ENCODE peak calls at places on chromosomes 1 and 21, in five cellular contexts. One of them, this sample, is unnamed. For H3K4me1, the result is how much of the 10 kb centered on the place peaks cover.

GRCh38 chr1:71210746-71211145 is 129.9 kb upstream of the ZRANB2 start:
- DNase-seq in tibial artery: no peak
- DNase-seq in heart left ventricle: no peak
- DNase-seq in lower lobe of right lung: no peak
- DNase-seq in CD8-positive, alpha-beta T cell: no peak
- DNase-seq in this sample: no peak

GRCh38 chr1:156879876-156880275 is 13.6 kb upstream of the PEAR1 start:
- DNase-seq in tibial artery: no peak
- DNase-seq in heart left ventricle: no peak
- DNase-seq in lower lobe of right lung: no peak
- DNase-seq in CD8-positive, alpha-beta T cell: no peak
- DNase-seq in this sample: no peak

GRCh38 chr1:98981917-98982513 is 22.6 kb downstream of the PLPPR5 start:
- DNase-seq in tibial artery: no peak
- DNase-seq in heart left ventricle: no peak
- DNase-seq in lower lobe of right lung: no peak
- DNase-seq in CD8-positive, alpha-beta T cell: no peak
- DNase-seq in this sample: no peak

GRCh38 chr21:30718239-30718909 is at the start of gene KRTAP21-3:
- DNase-seq in tibial artery: no peak
- DNase-seq in heart left ventricle: no peak
- DNase-seq in lower lobe of right lung: no peak
- DNase-seq in CD8-positive, alpha-beta T cell: no peak
- DNase-seq in this sample: no peak

GRCh38 chr1:74504125-74505065 is 8.0 kb downstream of the LRRC53 start:
- DNase-seq in tibial artery: no peak
- DNase-seq in heart left ventricle: peak
- DNase-seq in lower lobe of right lung: no peak
- DNase-seq in CD8-positive, alpha-beta T cell: peak
- DNase-seq in this sample: no peak

GRCh38 chr1:242554577-242554976 is 30.1 kb upstream of the PLD5 start:
- DNase-seq in tibial artery: no peak
- DNase-seq in heart left ventricle: no peak
- DNase-seq in lower lobe of right lung: no peak
- DNase-seq in CD8-positive, alpha-beta T cell: no peak
- DNase-seq in this sample: no peak

GRCh38 chr1:179750630-179751029 is 7.5 kb downstream of the FAM163A start:
- DNase-seq in tibial artery: no peak
- DNase-seq in heart left ventricle: no peak
- DNase-seq in lower lobe of right lung: no peak
- DNase-seq in CD8-positive, alpha-beta T cell: no peak
- DNase-seq in this sample: no peak

GRCh38 chr1:221777434-221778072 is 35.7 kb upstream of the DUSP10 start:
- DNase-seq in tibial artery: no peak
- DNase-seq in heart left ventricle: no peak
- DNase-seq in lower lobe of right lung: no peak
- DNase-seq in CD8-positive, alpha-beta T cell: peak
- DNase-seq in this sample: peak

GRCh38 chr1:55211456-55211855 is 3.7 kb downstream of the USP24 start:
- DNase-seq in tibial artery: no peak
- DNase-seq in heart left ventricle: no peak
- DNase-seq in lower lobe of right lung: no peak
- DNase-seq in CD8-positive, alpha-beta T cell: no peak
- DNase-seq in this sample: no peak

GRCh38 chr1:26998319-26999300 is 5.1 kb downstream of the TRNP1 start:
- DNase-seq in tibial artery: no peak
- DNase-seq in heart left ventricle: no peak
- DNase-seq in lower lobe of right lung: no peak
- DNase-seq in CD8-positive, alpha-beta T cell: no peak
- DNase-seq in this sample: no peak

GRCh38 chr1:79198841-79199240 is 192.3 kb upstream of the ADGRL4 start:
- DNase-seq in tibial artery: no peak
- DNase-seq in heart left ventricle: no peak
- DNase-seq in lower lobe of right lung: no peak
- DNase-seq in CD8-positive, alpha-beta T cell: no peak
- DNase-seq in this sample: no peak

GRCh38 chr1:975896-976683 is 5.8 kb downstream of the PERM1 start:
- DNase-seq in tibial artery: peak
- DNase-seq in heart left ventricle: no peak
- DNase-seq in lower lobe of right lung: peak
- DNase-seq in CD8-positive, alpha-beta T cell: peak
- DNase-seq in this sample: peak

GRCh38 chr1:107195476-107195875 is 54.6 kb downstream of the NTNG1 start:
- DNase-seq in tibial artery: no peak
- DNase-seq in heart left ventricle: no peak
- DNase-seq in lower lobe of right lung: no peak
- DNase-seq in CD8-positive, alpha-beta T cell: no peak
- DNase-seq in this sample: no peak

GRCh38 chr1:13582713-13583443 is 754 bp upstream of the PDPN start:
- DNase-seq in tibial artery: peak
- DNase-seq in heart left ventricle: no peak
- DNase-seq in lower lobe of right lung: no peak
- DNase-seq in CD8-positive, alpha-beta T cell: no peak
- DNase-seq in this sample: no peak

GRCh38 chr21:46366561-46366960 is 42.6 kb downstream of the PCNT start:
- DNase-seq in tibial artery: no peak
- DNase-seq in heart left ventricle: no peak
- DNase-seq in lower lobe of right lung: no peak
- DNase-seq in CD8-positive, alpha-beta T cell: no peak
- DNase-seq in this sample: no peak

GRCh38 chr1:15206418-15207030 is 40.5 kb upstream of the FHAD1 start:
- DNase-seq in tibial artery: no peak
- DNase-seq in heart left ventricle: no peak
- DNase-seq in lower lobe of right lung: no peak
- DNase-seq in CD8-positive, alpha-beta T cell: no peak
- DNase-seq in this sample: no peak

GRCh38 chr1:21237386-21238088 is 52.7 kb downstream of the ECE1 start:
- DNase-seq in tibial artery: no peak
- DNase-seq in heart left ventricle: peak
- DNase-seq in lower lobe of right lung: no peak
- DNase-seq in CD8-positive, alpha-beta T cell: no peak
- DNase-seq in this sample: no peak

GRCh38 chr1:218394416-218394815 is 49.3 kb downstream of the TGFB2 start:
- DNase-seq in tibial artery: no peak
- DNase-seq in heart left ventricle: no peak
- DNase-seq in lower lobe of right lung: no peak
- DNase-seq in CD8-positive, alpha-beta T cell: no peak
- DNase-seq in this sample: no peak

GRCh38 chr1:58818075-58818474 is 34.2 kb upstream of the JUN start:
- DNase-seq in tibial artery: no peak
- DNase-seq in heart left ventricle: no peak
- DNase-seq in lower lobe of right lung: no peak
- DNase-seq in CD8-positive, alpha-beta T cell: no peak
- DNase-seq in this sample: no peak

GRCh38 chr1:214337536-214337935 is 56.6 kb downstream of the SMYD2 start:
- DNase-seq in tibial artery: no peak
- DNase-seq in heart left ventricle: no peak
- DNase-seq in lower lobe of right lung: no peak
- DNase-seq in CD8-positive, alpha-beta T cell: no peak
- DNase-seq in this sample: no peak

GRCh38 chr1:72366473-72366872 is 84.1 kb upstream of the NEGR1 start:
- DNase-seq in tibial artery: no peak
- DNase-seq in heart left ventricle: no peak
- DNase-seq in lower lobe of right lung: no peak
- DNase-seq in CD8-positive, alpha-beta T cell: no peak
- DNase-seq in this sample: no peak

GRCh38 chr1:226239421-226239820 is 16.0 kb downstream of the MIXL1 start:
- DNase-seq in tibial artery: no peak
- DNase-seq in heart left ventricle: no peak
- DNase-seq in lower lobe of right lung: no peak
- DNase-seq in CD8-positive, alpha-beta T cell: no peak
- DNase-seq in this sample: no peak

GRCh38 chr1:34757386-34757785 is 2.2 kb upstream of the GJB4 start:
- DNase-seq in tibial artery: no peak
- DNase-seq in heart left ventricle: no peak
- DNase-seq in lower lobe of right lung: no peak
- DNase-seq in CD8-positive, alpha-beta T cell: no peak
- DNase-seq in this sample: no peak

GRCh38 chr1:117120774-117121588 is 568 bp downstream of the TRIM45 start:
- DNase-seq in tibial artery: no peak
- DNase-seq in heart left ventricle: no peak
- DNase-seq in lower lobe of right lung: no peak
- DNase-seq in CD8-positive, alpha-beta T cell: peak
- DNase-seq in this sample: peak

GRCh38 chr1:159867322-159868064 is 5.0 kb upstream of the VSIG8 start:
- DNase-seq in tibial artery: no peak
- DNase-seq in heart left ventricle: peak
- DNase-seq in lower lobe of right lung: peak
- DNase-seq in CD8-positive, alpha-beta T cell: no peak
- DNase-seq in this sample: peak

GRCh38 chr1:117535776-117536175 is 70.1 kb upstream of the TENT5C start:
- DNase-seq in tibial artery: no peak
- DNase-seq in heart left ventricle: no peak
- DNase-seq in lower lobe of right lung: no peak
- DNase-seq in CD8-positive, alpha-beta T cell: no peak
- DNase-seq in this sample: no peak

GRCh38 chr21:40759061-40759460 is 87.9 kb downstream of the DSCAM start:
- DNase-seq in tibial artery: no peak
- DNase-seq in heart left ventricle: no peak
- DNase-seq in lower lobe of right lung: no peak
- DNase-seq in CD8-positive, alpha-beta T cell: no peak
- DNase-seq in this sample: no peak

DNA sequence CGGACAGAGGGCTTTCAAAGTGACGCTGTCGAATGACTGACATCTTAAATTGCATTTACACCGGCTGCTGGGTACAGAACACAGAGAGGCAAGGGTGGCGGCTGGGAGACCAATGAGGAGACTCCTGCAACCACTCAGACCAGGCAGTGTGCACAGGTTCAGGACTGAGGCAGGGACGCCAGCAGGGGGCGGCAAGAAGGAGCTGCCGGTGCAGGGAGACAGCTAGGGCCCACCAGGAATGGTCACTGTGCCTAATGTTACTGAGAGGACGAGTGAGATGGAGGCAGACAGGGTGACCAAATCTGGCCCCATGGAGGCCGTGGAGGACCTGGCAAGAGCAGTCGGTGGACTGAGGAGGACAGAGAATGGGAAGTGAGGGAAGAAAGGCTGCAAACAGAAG is 23.5 kb downstream of the GLIS1 start:
- DNase-seq in tibial artery: no peak
- DNase-seq in heart left ventricle: no peak
- DNase-seq in lower lobe of right lung: no peak
- DNase-seq in CD8-positive, alpha-beta T cell: no peak
- DNase-seq in this sample: no peak
- TF ChIP-seq CTCF in tibial artery: no peak
- TF ChIP-seq CTCF in heart left ventricle: peak
- TF ChIP-seq CTCF in lower lobe of right lung: no peak
- TF ChIP-seq CTCF in CD8-positive, alpha-beta T cell: no peak
- TF ChIP-seq CTCF in this sample: no peak

GRCh38 chr1:211335507-211336157 is 9.0 kb downstream of the TRAF5 start:
- DNase-seq in tibial artery: no peak
- DNase-seq in heart left ventricle: no peak
- DNase-seq in lower lobe of right lung: no peak
- DNase-seq in CD8-positive, alpha-beta T cell: peak
- DNase-seq in this sample: peak

GRCh38 chr1:211334986-211335385 is 8.4 kb downstream of the TRAF5 start:
- DNase-seq in tibial artery: no peak
- DNase-seq in heart left ventricle: no peak
- DNase-seq in lower lobe of right lung: no peak
- DNase-seq in CD8-positive, alpha-beta T cell: no peak
- DNase-seq in this sample: no peak

GRCh38 chr1:211332839-211333238 is 6.2 kb downstream of the TRAF5 start:
- DNase-seq in tibial artery: no peak
- DNase-seq in heart left ventricle: no peak
- DNase-seq in lower lobe of right lung: no peak
- DNase-seq in CD8-positive, alpha-beta T cell: no peak
- DNase-seq in this sample: no peak

GRCh38 chr1:211332036-211332616 is 5.5 kb downstream of the TRAF5 start:
- DNase-seq in tibial artery: no peak
- DNase-seq in heart left ventricle: no peak
- DNase-seq in lower lobe of right lung: no peak
- DNase-seq in CD8-positive, alpha-beta T cell: no peak
- DNase-seq in this sample: no peak

DNA sequence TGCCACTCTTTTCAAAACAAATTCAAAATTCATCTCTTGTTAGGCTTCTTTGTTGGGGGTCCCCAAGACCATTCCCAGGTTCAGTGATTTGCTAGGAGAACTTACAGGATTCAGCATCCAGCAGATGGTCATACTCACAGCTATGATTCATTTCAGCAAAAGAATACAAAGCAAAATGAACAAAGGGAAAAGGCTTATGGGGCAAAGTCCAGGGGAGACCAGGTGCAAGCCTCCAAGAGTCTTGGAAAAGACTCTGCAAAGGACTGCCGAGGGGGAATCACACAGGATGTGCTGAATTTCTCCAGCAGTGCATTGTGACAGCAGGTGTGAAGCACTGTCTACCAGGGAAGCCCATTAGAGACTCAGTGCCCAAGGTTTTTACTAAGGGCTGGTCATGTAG is 7.3 kb downstream of the TRAF5 start:
- DNase-seq in tibial artery: no peak
- DNase-seq in heart left ventricle: no peak
- DNase-seq in lower lobe of right lung: no peak
- DNase-seq in CD8-positive, alpha-beta T cell: no peak
- DNase-seq in this sample: no peak
- H3K4me3 ChIP-seq in tibial artery: no peak
- H3K4me3 ChIP-seq in heart left ventricle: no peak
- H3K4me3 ChIP-seq in lower lobe of right lung: no peak
- H3K4me3 ChIP-seq in CD8-positive, alpha-beta T cell: no peak
- H3K4me3 ChIP-seq in this sample: no peak

DNA sequence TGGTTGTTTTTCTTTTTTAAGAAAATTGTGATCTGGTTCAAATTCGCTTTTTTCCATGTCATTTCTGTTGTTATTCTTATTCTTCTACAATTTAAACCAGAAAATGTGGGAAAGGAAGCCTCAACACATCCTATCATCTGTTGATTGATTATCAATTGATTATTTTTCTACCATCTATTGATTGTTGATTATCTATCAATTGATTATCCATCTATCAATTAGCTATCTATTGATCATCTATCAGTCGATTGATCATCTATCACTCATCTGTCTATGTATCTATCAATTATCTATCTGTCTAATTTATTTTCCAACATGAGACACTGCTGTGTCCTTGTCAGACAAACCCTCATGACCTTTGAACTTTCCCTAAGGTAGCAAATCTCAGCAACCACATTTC is 136.1 kb upstream of the ARHGEF16 start:
- DNase-seq in tibial artery: no peak
- DNase-seq in heart left ventricle: no peak
- DNase-seq in lower lobe of right lung: no peak
- DNase-seq in CD8-positive, alpha-beta T cell: no peak
- DNase-seq in this sample: no peak
- H3K4me1 ChIP-seq in tibial artery: half or more
- H3K4me1 ChIP-seq in heart left ventricle: under half
- H3K4me1 ChIP-seq in lower lobe of right lung: under half
- H3K4me1 ChIP-seq in CD8-positive, alpha-beta T cell: under half
- H3K4me1 ChIP-seq in this sample: under half

DNA sequence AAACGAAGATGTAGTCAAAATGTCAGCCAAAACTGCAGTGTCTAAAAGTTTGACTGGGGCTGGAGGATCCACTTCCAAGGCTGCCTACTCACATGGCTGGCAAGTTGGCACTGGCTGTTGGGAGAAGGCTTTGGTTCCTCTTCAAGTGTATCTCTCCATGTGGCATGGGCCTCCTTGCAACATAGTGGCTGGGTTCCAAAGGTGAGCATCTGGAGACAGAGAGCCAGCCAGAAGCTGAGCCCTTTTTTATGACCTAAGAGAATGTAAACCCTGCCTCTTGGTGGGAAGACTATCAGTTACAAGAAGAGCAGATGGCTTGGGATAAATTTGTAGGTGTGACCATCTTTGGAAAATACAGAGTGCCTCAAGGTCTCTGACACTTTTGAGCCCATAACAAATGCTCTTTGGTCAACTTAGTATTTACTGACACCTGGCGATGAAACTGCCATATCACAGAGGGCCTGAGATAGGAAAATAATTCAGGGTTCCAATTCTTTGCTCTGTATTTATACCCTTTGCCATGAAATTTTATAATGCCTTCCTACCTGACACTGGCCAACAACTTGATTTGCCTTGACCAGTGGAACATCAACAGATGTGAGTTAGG is 31.4 kb upstream of the PRELP start:
- DNase-seq in tibial artery: peak
- DNase-seq in heart left ventricle: no peak
- DNase-seq in lower lobe of right lung: no peak
- DNase-seq in CD8-positive, alpha-beta T cell: no peak
- DNase-seq in this sample: peak
- TF ChIP-seq CTCF in tibial artery: no peak
- TF ChIP-seq CTCF in heart left ventricle: no peak
- TF ChIP-seq CTCF in lower lobe of right lung: no peak
- TF ChIP-seq CTCF in CD8-positive, alpha-beta T cell: no peak
- TF ChIP-seq CTCF in this sample: peak